ENCODE peak calls at places on chromosomes 6 and 20, in ten cellular contexts. One of them, this sample, is unnamed.

GRCh38 chr6:53347250-53347920 is 1.4 kb downstream of the ELOVL5 start:
- DNase-seq in hypothalamus: no peak
- DNase-seq in HT1080: peak
- DNase-seq in stimulated activated CD8-positive, alpha-beta memory T cell treated with anti-CD3 and anti-CD28 coated beads, Interleukin-2, amount 100 ng/mL, for 48 hours: no peak
- DNase-seq in Panc1: no peak
- DNase-seq in AML-193: peak
- DNase-seq in ecto neural progenitor cell: no peak
- DNase-seq in stimulated activated effector memory CD8-positive, alpha-beta T cell treated with anti-CD3 and anti-CD28 coated beads, Interleukin-12 subunit alpha, Interleukin-12 subunit beta, amount 100 ng/mL, for 72 hours: no peak
- DNase-seq in NCI-H2081: no peak
- DNase-seq in HEK293T: no peak
- DNase-seq in this sample: no peak

GRCh38 chr6:163314791-163315404 is 99.6 kb upstream of the QKI start:
- DNase-seq in stimulated activated CD8-positive, alpha-beta memory T cell treated with anti-CD3 and anti-CD28 coated beads, Interleukin-2, amount 100 ng/mL, for 48 hours: no peak
- DNase-seq in ecto neural progenitor cell: no peak
- DNase-seq in Panc1: no peak
- DNase-seq in HEK293T: no peak
- DNase-seq in stimulated activated effector memory CD8-positive, alpha-beta T cell treated with anti-CD3 and anti-CD28 coated beads, Interleukin-12 subunit alpha, Interleukin-12 subunit beta, amount 100 ng/mL, for 72 hours: no peak
- DNase-seq in HT1080: no peak
- DNase-seq in hypothalamus: no peak
- DNase-seq in NCI-H2081: no peak
- DNase-seq in AML-193: no peak
- DNase-seq in this sample: no peak

GRCh38 chr20:33914871-33915270 is 78.8 kb upstream of the RALY start:
- DNase-seq in AML-193: no peak
- DNase-seq in ecto neural progenitor cell: no peak
- DNase-seq in NCI-H2081: no peak
- DNase-seq in Panc1: peak
- DNase-seq in HT1080: peak
- DNase-seq in stimulated activated effector memory CD8-positive, alpha-beta T cell treated with anti-CD3 and anti-CD28 coated beads, Interleukin-12 subunit alpha, Interleukin-12 subunit beta, amount 100 ng/mL, for 72 hours: no peak
- DNase-seq in stimulated activated CD8-positive, alpha-beta memory T cell treated with anti-CD3 and anti-CD28 coated beads, Interleukin-2, amount 100 ng/mL, for 48 hours: no peak
- DNase-seq in hypothalamus: no peak
- DNase-seq in HEK293T: no peak
- DNase-seq in this sample: no peak

GRCh38 chr6:128039542-128039941 is 138.7 kb upstream of the THEMIS start:
- DNase-seq in stimulated activated effector memory CD8-positive, alpha-beta T cell treated with anti-CD3 and anti-CD28 coated beads, Interleukin-12 subunit alpha, Interleukin-12 subunit beta, amount 100 ng/mL, for 72 hours: no peak
- DNase-seq in Panc1: no peak
- DNase-seq in AML-193: no peak
- DNase-seq in NCI-H2081: no peak
- DNase-seq in HEK293T: no peak
- DNase-seq in hypothalamus: no peak
- DNase-seq in ecto neural progenitor cell: no peak
- DNase-seq in stimulated activated CD8-positive, alpha-beta memory T cell treated with anti-CD3 and anti-CD28 coated beads, Interleukin-2, amount 100 ng/mL, for 48 hours: no peak
- DNase-seq in HT1080: no peak
- DNase-seq in this sample: peak

GRCh38 chr6:34638834-34639736 is 57.5 kb downstream of the ILRUN start:
- DNase-seq in HEK293T: no peak
- DNase-seq in Panc1: no peak
- DNase-seq in HT1080: no peak
- DNase-seq in ecto neural progenitor cell: no peak
- DNase-seq in stimulated activated CD8-positive, alpha-beta memory T cell treated with anti-CD3 and anti-CD28 coated beads, Interleukin-2, amount 100 ng/mL, for 48 hours: no peak
- DNase-seq in hypothalamus: no peak
- DNase-seq in AML-193: no peak
- DNase-seq in stimulated activated effector memory CD8-positive, alpha-beta T cell treated with anti-CD3 and anti-CD28 coated beads, Interleukin-12 subunit alpha, Interleukin-12 subunit beta, amount 100 ng/mL, for 72 hours: no peak
- DNase-seq in NCI-H2081: no peak
- DNase-seq in this sample: no peak

GRCh38 chr6:64483956-64484499 is 848.4 kb downstream of the PHF3 start:
- DNase-seq in stimulated activated CD8-positive, alpha-beta memory T cell treated with anti-CD3 and anti-CD28 coated beads, Interleukin-2, amount 100 ng/mL, for 48 hours: no peak
- DNase-seq in hypothalamus: no peak
- DNase-seq in HT1080: no peak
- DNase-seq in ecto neural progenitor cell: no peak
- DNase-seq in HEK293T: no peak
- DNase-seq in NCI-H2081: no peak
- DNase-seq in AML-193: no peak
- DNase-seq in Panc1: no peak
- DNase-seq in stimulated activated effector memory CD8-positive, alpha-beta T cell treated with anti-CD3 and anti-CD28 coated beads, Interleukin-12 subunit alpha, Interleukin-12 subunit beta, amount 100 ng/mL, for 72 hours: no peak
- DNase-seq in this sample: no peak

GRCh38 chr20:37319120-37319717 is 26.7 kb upstream of the SRC start:
- DNase-seq in HT1080: no peak
- DNase-seq in NCI-H2081: no peak
- DNase-seq in stimulated activated CD8-positive, alpha-beta memory T cell treated with anti-CD3 and anti-CD28 coated beads, Interleukin-2, amount 100 ng/mL, for 48 hours: no peak
- DNase-seq in hypothalamus: no peak
- DNase-seq in Panc1: no peak
- DNase-seq in AML-193: no peak
- DNase-seq in ecto neural progenitor cell: no peak
- DNase-seq in stimulated activated effector memory CD8-positive, alpha-beta T cell treated with anti-CD3 and anti-CD28 coated beads, Interleukin-12 subunit alpha, Interleukin-12 subunit beta, amount 100 ng/mL, for 72 hours: no peak
- DNase-seq in HEK293T: no peak
- DNase-seq in this sample: peak

GRCh38 chr20:17715075-17715474 is 15.3 kb downstream of the BANF2 start:
- DNase-seq in HT1080: no peak
- DNase-seq in AML-193: no peak
- DNase-seq in stimulated activated CD8-positive, alpha-beta memory T cell treated with anti-CD3 and anti-CD28 coated beads, Interleukin-2, amount 100 ng/mL, for 48 hours: no peak
- DNase-seq in stimulated activated effector memory CD8-positive, alpha-beta T cell treated with anti-CD3 and anti-CD28 coated beads, Interleukin-12 subunit alpha, Interleukin-12 subunit beta, amount 100 ng/mL, for 72 hours: no peak
- DNase-seq in NCI-H2081: no peak
- DNase-seq in HEK293T: no peak
- DNase-seq in hypothalamus: no peak
- DNase-seq in Panc1: no peak
- DNase-seq in ecto neural progenitor cell: no peak
- DNase-seq in this sample: no peak

GRCh38 chr6:21840428-21840827 is 246.9 kb downstream of the SOX4 start:
- DNase-seq in stimulated activated CD8-positive, alpha-beta memory T cell treated with anti-CD3 and anti-CD28 coated beads, Interleukin-2, amount 100 ng/mL, for 48 hours: no peak
- DNase-seq in stimulated activated effector memory CD8-positive, alpha-beta T cell treated with anti-CD3 and anti-CD28 coated beads, Interleukin-12 subunit alpha, Interleukin-12 subunit beta, amount 100 ng/mL, for 72 hours: no peak
- DNase-seq in HT1080: peak
- DNase-seq in ecto neural progenitor cell: no peak
- DNase-seq in AML-193: no peak
- DNase-seq in HEK293T: no peak
- DNase-seq in Panc1: no peak
- DNase-seq in hypothalamus: no peak
- DNase-seq in NCI-H2081: no peak
- DNase-seq in this sample: no peak

GRCh38 chr6:87832025-87832825 is 130.2 kb upstream of the AKIRIN2 start:
- DNase-seq in NCI-H2081: peak
- DNase-seq in AML-193: peak
- DNase-seq in stimulated activated effector memory CD8-positive, alpha-beta T cell treated with anti-CD3 and anti-CD28 coated beads, Interleukin-12 subunit alpha, Interleukin-12 subunit beta, amount 100 ng/mL, for 72 hours: no peak
- DNase-seq in Panc1: no peak
- DNase-seq in HT1080: peak
- DNase-seq in stimulated activated CD8-positive, alpha-beta memory T cell treated with anti-CD3 and anti-CD28 coated beads, Interleukin-2, amount 100 ng/mL, for 48 hours: no peak
- DNase-seq in HEK293T: no peak
- DNase-seq in hypothalamus: no peak
- DNase-seq in ecto neural progenitor cell: no peak
- DNase-seq in this sample: peak

GRCh38 chr6:1426416-1426815 is 37.0 kb downstream of the FOXF2 start:
- DNase-seq in stimulated activated effector memory CD8-positive, alpha-beta T cell treated with anti-CD3 and anti-CD28 coated beads, Interleukin-12 subunit alpha, Interleukin-12 subunit beta, amount 100 ng/mL, for 72 hours: no peak
- DNase-seq in HT1080: no peak
- DNase-seq in AML-193: no peak
- DNase-seq in hypothalamus: no peak
- DNase-seq in ecto neural progenitor cell: no peak
- DNase-seq in Panc1: no peak
- DNase-seq in HEK293T: no peak
- DNase-seq in NCI-H2081: no peak
- DNase-seq in stimulated activated CD8-positive, alpha-beta memory T cell treated with anti-CD3 and anti-CD28 coated beads, Interleukin-2, amount 100 ng/mL, for 48 hours: no peak
- DNase-seq in this sample: no peak

GRCh38 chr20:11045412-11046175 is 371.8 kb upstream of the JAG1 start:
- DNase-seq in stimulated activated effector memory CD8-positive, alpha-beta T cell treated with anti-CD3 and anti-CD28 coated beads, Interleukin-12 subunit alpha, Interleukin-12 subunit beta, amount 100 ng/mL, for 72 hours: no peak
- DNase-seq in AML-193: no peak
- DNase-seq in Panc1: no peak
- DNase-seq in ecto neural progenitor cell: no peak
- DNase-seq in hypothalamus: no peak
- DNase-seq in NCI-H2081: no peak
- DNase-seq in HEK293T: no peak
- DNase-seq in HT1080: no peak
- DNase-seq in stimulated activated CD8-positive, alpha-beta memory T cell treated with anti-CD3 and anti-CD28 coated beads, Interleukin-2, amount 100 ng/mL, for 48 hours: no peak
- DNase-seq in this sample: no peak

GRCh38 chr6:119915971-119916370 is 566.4 kb upstream of the MAN1A1 start:
- DNase-seq in stimulated activated CD8-positive, alpha-beta memory T cell treated with anti-CD3 and anti-CD28 coated beads, Interleukin-2, amount 100 ng/mL, for 48 hours: no peak
- DNase-seq in NCI-H2081: no peak
- DNase-seq in AML-193: no peak
- DNase-seq in HT1080: no peak
- DNase-seq in ecto neural progenitor cell: no peak
- DNase-seq in stimulated activated effector memory CD8-positive, alpha-beta T cell treated with anti-CD3 and anti-CD28 coated beads, Interleukin-12 subunit alpha, Interleukin-12 subunit beta, amount 100 ng/mL, for 72 hours: no peak
- DNase-seq in hypothalamus: no peak
- DNase-seq in Panc1: no peak
- DNase-seq in HEK293T: no peak
- DNase-seq in this sample: no peak

This sample was measured in SK-N-DZ.